ENCODE peak calls at places on chromosomes 2 and 18, in four cellular contexts. M is psoas muscle; N is posterior vena cava; O is activated naive CD8-positive, alpha-beta T cell treated with anti-CD3 and anti-CD28 coated beads, Interleukin-2, amount 50 U/mL, for 24 hours. Z is an unnamed sample.

GRCh38 chr2:189233527-189233926 is 54.0 kb upstream of the COL5A2 start:
- DNase-seq in M (no peak), N (no peak), O (no peak), Z (no peak)

GRCh38 chr2:75853441-75853840 is 142.7 kb upstream of the GCFC2 start:
- DNase-seq in M (no peak), N (no peak), O (no peak), Z (no peak)

GRCh38 chr2:171318463-171318934 is 115.3 kb downstream of the METTL8 start:
- DNase-seq in M (no peak), N (no peak), O (no peak), Z (no peak)

GRCh38 chr2:10668402-10669012 is 21.3 kb downstream of the NOL10 start:
- DNase-seq in M (no peak), N (no peak), O (no peak), Z (no peak)

GRCh38 chr18:8635087-8635486 is 25.9 kb downstream of the RAB12 start:
- DNase-seq in M (no peak), N (no peak), O (no peak), Z (no peak)

GRCh38 chr2:48356701-48357322 is 173.1 kb upstream of the STON1 start:
- DNase-seq in M (no peak), N (no peak), O (no peak), Z (no peak)

GRCh38 chr2:144583741-144584453 is 64.0 kb upstream of the ZEB2 start:
- DNase-seq in M (no peak), N (no peak), O (no peak), Z (no peak)

GRCh38 chr18:67456691-67457090 is 59.8 kb downstream of the DSEL start:
- DNase-seq in M (no peak), N (no peak), O (no peak), Z (no peak)

GRCh38 chr2:127479219-127479825 is 47.0 kb downstream of the IWS1 start:
- DNase-seq in M (no peak), N (no peak), O (no peak), Z (no peak)

GRCh38 chr2:180966378-180966777 is 14.0 kb upstream of the UBE2E3 start:
- DNase-seq in M (no peak), N (no peak), O (no peak), Z (no peak)

GRCh38 chr2:220101902-220102301 is 474.5 kb downstream of the SLC4A3 start:
- DNase-seq in M (no peak), N (no peak), O (no peak), Z (no peak)

GRCh38 chr2:36965751-36966369 is 476 bp downstream of the STRN start:
- DNase-seq in M (peak; percentile 57), N (no peak), O (peak; percentile 51), Z (no peak)

GRCh38 chr2:168311265-168311925 is 64.0 kb upstream of the STK39 start:
- DNase-seq in M (no peak), N (no peak), O (no peak), Z (no peak)

GRCh38 chr2:112156152-112156986 is 18.2 kb downstream of the FBLN7 start:
- DNase-seq in M (no peak), N (peak; percentile 69), O (peak; percentile 67), Z (no peak)

GRCh38 chr18:12838178-12838634 is 45.8 kb downstream of the PTPN2 start:
- DNase-seq in M (no peak), N (no peak), O (peak; percentile 13), Z (no peak)

GRCh38 chr18:808086-808485 is 4.0 kb downstream of the YES1 start:
- DNase-seq in M (no peak), N (no peak), O (no peak), Z (no peak)

GRCh38 chr2:219510512-219511135 is 3.7 kb upstream of the ASIC4 start:
- DNase-seq in M (no peak), N (no peak), O (no peak), Z (no peak)

GRCh38 chr2:144950874-144951560 is 431.1 kb upstream of the ZEB2 start:
- DNase-seq in M (no peak), N (no peak), O (no peak), Z (no peak)

GRCh38 chr2:237025090-237025865 is 60.4 kb upstream of the COPS8 start:
- DNase-seq in M (peak; percentile 73), N (no peak), O (no peak), Z (no peak)

GRCh38 chr2:172606285-172606684 is 50.4 kb downstream of the PDK1 start:
- DNase-seq in M (no peak), N (no peak), O (no peak), Z (no peak)

GRCh38 chr2:46430413-46430812 is 49.0 kb upstream of the TMEM247 start:
- DNase-seq in M (no peak), N (no peak), O (no peak), Z (no peak)

GRCh38 chr2:120677696-120678095 is 58.0 kb upstream of the GLI2 start:
- DNase-seq in M (no peak), N (no peak), O (no peak), Z (no peak)

GRCh38 chr18:55841314-55841713 is 253.3 kb upstream of the TCF4 start:
- DNase-seq in M (no peak), N (no peak), O (no peak), Z (no peak)

GRCh38 chr2:207044380-207044779 is 105.1 kb downstream of the CPO start:
- DNase-seq in M (no peak), N (no peak), O (no peak), Z (no peak)

GRCh38 chr2:148603562-148603920 is 41.0 kb upstream of the EPC2 start:
- DNase-seq in M (no peak), N (no peak), O (no peak), Z (no peak)

GRCh38 chr2:101854877-101855276 is 136.9 kb upstream of the IL1R2 start:
- DNase-seq in M (no peak), N (no peak), O (no peak), Z (no peak)

GRCh38 chr18:79664525-79665125 is 15.0 kb upstream of the CTDP1 start:
- DNase-seq in M (no peak), N (no peak), O (no peak), Z (no peak)

GRCh38 chr18:8747440-8747937 is 42.1 kb downstream of the MTCL1 start:
- DNase-seq in M (no peak), N (no peak), O (no peak), Z (no peak)

GRCh38 chr2:226223704-226224103 is 575.9 kb downstream of the IRS1 start:
- DNase-seq in M (no peak), N (no peak), O (no peak), Z (no peak)

GRCh38 chr18:47143899-47144485 is 6.3 kb downstream of the HDHD2 start:
- DNase-seq in M (no peak), N (no peak), O (no peak), Z (no peak)

GRCh38 chr2:238920053-238920452 is 72.2 kb downstream of the TWIST2 start:
- DNase-seq in M (no peak), N (no peak), O (no peak), Z (no peak)

GRCh38 chr2:85675427-85675826 is 7.4 kb upstream of the SFTPB start:
- DNase-seq in M (no peak), N (no peak), O (no peak), Z (peak; percentile 88)

GRCh38 chr2:43084699-43085091 is 141.7 kb downstream of the ZFP36L2 start:
- DNase-seq in M (peak; percentile 77), N (peak; percentile 87), O (no peak), Z (no peak)

GRCh38 chr2:197345846-197346370 is 35.3 kb upstream of the ANKRD44 start:
- DNase-seq in M (no peak), N (no peak), O (no peak), Z (no peak)

GRCh38 chr2:137910641-137911040 is 53.6 kb upstream of the HNMT start:
- DNase-seq in M (no peak), N (no peak), O (no peak), Z (no peak)

GRCh38 chr2:215812966-215813365 is 200.4 kb downstream of the MREG start:
- DNase-seq in M (no peak), N (no peak), O (no peak), Z (no peak)

GRCh38 chr2:231708773-231709635 is 679 bp downstream of the PTMA start:
- DNase-seq in M (peak; percentile 77), N (peak; percentile 87), O (peak; percentile 43), Z (no peak)